ENCODE peak calls at places on chromosomes 7 and 10, in nine cellular contexts. One of them, this sample, is unnamed. For H3K27me3, the result is how much of the 10 kb centered on the place peaks cover.

GRCh38 chr7:2512179-2512644 is 7.4 kb upstream of the LFNG start:
- DNase-seq in CD8-positive, alpha-beta T cell: no peak
- DNase-seq in mesendoderm: no peak
- DNase-seq in H1: no peak
- DNase-seq in IMR-90: no peak
- DNase-seq in transverse colon: peak
- DNase-seq in kidney epithelial cell: no peak
- DNase-seq in GM23248: peak
- DNase-seq in heart left ventricle: no peak
- DNase-seq in this sample: no peak

GRCh38 chr10:99329891-99330674 is 927 bp downstream of the CNNM1 start:
- DNase-seq in CD8-positive, alpha-beta T cell: no peak
- DNase-seq in mesendoderm: peak
- DNase-seq in H1: peak
- DNase-seq in IMR-90: peak
- DNase-seq in transverse colon: no peak
- DNase-seq in kidney epithelial cell: no peak
- DNase-seq in GM23248: peak
- DNase-seq in heart left ventricle: no peak
- DNase-seq in this sample: no peak

GRCh38 chr7:20318933-20319332 is 11.8 kb upstream of the ITGB8 start:
- DNase-seq in CD8-positive, alpha-beta T cell: no peak
- DNase-seq in mesendoderm: no peak
- DNase-seq in H1: no peak
- DNase-seq in IMR-90: no peak
- DNase-seq in transverse colon: no peak
- DNase-seq in kidney epithelial cell: no peak
- DNase-seq in GM23248: no peak
- DNase-seq in heart left ventricle: no peak
- DNase-seq in this sample: no peak

GRCh38 chr10:70367195-70367796 is 15.1 kb downstream of the LRRC20 start:
- DNase-seq in CD8-positive, alpha-beta T cell: no peak
- DNase-seq in mesendoderm: no peak
- DNase-seq in H1: no peak
- DNase-seq in IMR-90: peak
- DNase-seq in transverse colon: no peak
- DNase-seq in kidney epithelial cell: peak
- DNase-seq in GM23248: peak
- DNase-seq in heart left ventricle: no peak
- DNase-seq in this sample: no peak

GRCh38 chr10:89540550-89540949 is 5.2 kb upstream of the SLC16A12 start:
- DNase-seq in CD8-positive, alpha-beta T cell: no peak
- DNase-seq in mesendoderm: no peak
- DNase-seq in H1: no peak
- DNase-seq in IMR-90: peak
- DNase-seq in transverse colon: no peak
- DNase-seq in kidney epithelial cell: no peak
- DNase-seq in GM23248: peak
- DNase-seq in heart left ventricle: no peak
- DNase-seq in this sample: no peak

GRCh38 chr7:159107052-159107892 is 37.4 kb downstream of the VIPR2 start:
- DNase-seq in CD8-positive, alpha-beta T cell: no peak
- DNase-seq in mesendoderm: no peak
- DNase-seq in H1: no peak
- DNase-seq in IMR-90: no peak
- DNase-seq in transverse colon: no peak
- DNase-seq in kidney epithelial cell: no peak
- DNase-seq in GM23248: no peak
- DNase-seq in heart left ventricle: no peak
- DNase-seq in this sample: no peak

GRCh38 chr10:128180843-128181242 is 54.6 kb upstream of the MKI67 start:
- DNase-seq in CD8-positive, alpha-beta T cell: peak
- DNase-seq in mesendoderm: no peak
- DNase-seq in H1: no peak
- DNase-seq in IMR-90: no peak
- DNase-seq in transverse colon: no peak
- DNase-seq in kidney epithelial cell: no peak
- DNase-seq in GM23248: no peak
- DNase-seq in heart left ventricle: no peak
- DNase-seq in this sample: no peak

GRCh38 chr7:107564553-107565298 is 955 bp downstream of the DUS4L start:
- DNase-seq in CD8-positive, alpha-beta T cell: no peak
- DNase-seq in mesendoderm: peak
- DNase-seq in H1: no peak
- DNase-seq in IMR-90: peak
- DNase-seq in transverse colon: no peak
- DNase-seq in kidney epithelial cell: peak
- DNase-seq in GM23248: peak
- DNase-seq in heart left ventricle: no peak
- DNase-seq in this sample: no peak

GRCh38 chr10:96377816-96378294 is 19.1 kb upstream of the OPALIN start:
- DNase-seq in CD8-positive, alpha-beta T cell: no peak
- DNase-seq in mesendoderm: peak
- DNase-seq in H1: no peak
- DNase-seq in IMR-90: no peak
- DNase-seq in transverse colon: peak
- DNase-seq in kidney epithelial cell: no peak
- DNase-seq in GM23248: peak
- DNase-seq in heart left ventricle: no peak
- DNase-seq in this sample: no peak

GRCh38 chr10:12327476-12327875 is 21.9 kb upstream of the CAMK1D start:
- DNase-seq in CD8-positive, alpha-beta T cell: no peak
- DNase-seq in mesendoderm: no peak
- DNase-seq in H1: no peak
- DNase-seq in IMR-90: no peak
- DNase-seq in transverse colon: no peak
- DNase-seq in kidney epithelial cell: no peak
- DNase-seq in GM23248: no peak
- DNase-seq in heart left ventricle: no peak
- DNase-seq in this sample: no peak

GRCh38 chr10:14601872-14602725 is 172.6 kb downstream of the FAM107B start:
- DNase-seq in CD8-positive, alpha-beta T cell: peak
- DNase-seq in mesendoderm: peak
- DNase-seq in H1: no peak
- DNase-seq in IMR-90: peak
- DNase-seq in transverse colon: peak
- DNase-seq in kidney epithelial cell: peak
- DNase-seq in GM23248: peak
- DNase-seq in heart left ventricle: no peak
- DNase-seq in this sample: peak

GRCh38 chr7:1343551-1343950 is 110.9 kb downstream of the UNCX start:
- DNase-seq in CD8-positive, alpha-beta T cell: no peak
- DNase-seq in mesendoderm: no peak
- DNase-seq in H1: no peak
- DNase-seq in IMR-90: no peak
- DNase-seq in transverse colon: no peak
- DNase-seq in kidney epithelial cell: no peak
- DNase-seq in GM23248: no peak
- DNase-seq in heart left ventricle: peak
- DNase-seq in this sample: no peak

GRCh38 chr10:46526682-46527038 is 29.8 kb downstream of the GPRIN2 start:
- DNase-seq in CD8-positive, alpha-beta T cell: no peak
- DNase-seq in mesendoderm: no peak
- DNase-seq in H1: no peak
- DNase-seq in IMR-90: no peak
- DNase-seq in transverse colon: peak
- DNase-seq in kidney epithelial cell: no peak
- DNase-seq in GM23248: peak
- DNase-seq in heart left ventricle: peak
- DNase-seq in this sample: no peak

GRCh38 chr7:130063036-130063435 is 7.3 kb upstream of the KLHDC10 start:
- DNase-seq in CD8-positive, alpha-beta T cell: peak
- DNase-seq in mesendoderm: peak
- DNase-seq in H1: peak
- DNase-seq in IMR-90: peak
- DNase-seq in transverse colon: peak
- DNase-seq in kidney epithelial cell: no peak
- DNase-seq in GM23248: peak
- DNase-seq in heart left ventricle: no peak
- DNase-seq in this sample: no peak

GRCh38 chr7:85508642-85509429 is 322.0 kb upstream of the SEMA3D start:
- DNase-seq in CD8-positive, alpha-beta T cell: no peak
- DNase-seq in mesendoderm: no peak
- DNase-seq in H1: no peak
- DNase-seq in IMR-90: peak
- DNase-seq in transverse colon: no peak
- DNase-seq in kidney epithelial cell: peak
- DNase-seq in GM23248: peak
- DNase-seq in heart left ventricle: no peak
- DNase-seq in this sample: no peak

GRCh38 chr10:6053303-6053702 is 8.9 kb downstream of the IL2RA start:
- DNase-seq in CD8-positive, alpha-beta T cell: no peak
- DNase-seq in mesendoderm: no peak
- DNase-seq in H1: no peak
- DNase-seq in IMR-90: no peak
- DNase-seq in transverse colon: no peak
- DNase-seq in kidney epithelial cell: no peak
- DNase-seq in GM23248: no peak
- DNase-seq in heart left ventricle: no peak
- DNase-seq in this sample: no peak

GRCh38 chr7:126689037-126689436 is 563.7 kb downstream of the GRM8 start:
- DNase-seq in CD8-positive, alpha-beta T cell: no peak
- DNase-seq in mesendoderm: peak
- DNase-seq in H1: no peak
- DNase-seq in IMR-90: no peak
- DNase-seq in transverse colon: no peak
- DNase-seq in kidney epithelial cell: no peak
- DNase-seq in GM23248: no peak
- DNase-seq in heart left ventricle: no peak
- DNase-seq in this sample: no peak

GRCh38 chr10:16904049-16904448 is 86.8 kb upstream of the RSU1 start:
- DNase-seq in CD8-positive, alpha-beta T cell: no peak
- DNase-seq in mesendoderm: no peak
- DNase-seq in H1: no peak
- DNase-seq in IMR-90: no peak
- DNase-seq in transverse colon: no peak
- DNase-seq in kidney epithelial cell: no peak
- DNase-seq in GM23248: no peak
- DNase-seq in heart left ventricle: no peak
- DNase-seq in this sample: no peak

GRCh38 chr7:82600601-82601000 is 157.0 kb upstream of the CACNA2D1 start:
- DNase-seq in CD8-positive, alpha-beta T cell: no peak
- DNase-seq in mesendoderm: no peak
- DNase-seq in H1: no peak
- DNase-seq in IMR-90: peak
- DNase-seq in transverse colon: no peak
- DNase-seq in kidney epithelial cell: no peak
- DNase-seq in GM23248: no peak
- DNase-seq in heart left ventricle: no peak
- DNase-seq in this sample: no peak

DNA sequence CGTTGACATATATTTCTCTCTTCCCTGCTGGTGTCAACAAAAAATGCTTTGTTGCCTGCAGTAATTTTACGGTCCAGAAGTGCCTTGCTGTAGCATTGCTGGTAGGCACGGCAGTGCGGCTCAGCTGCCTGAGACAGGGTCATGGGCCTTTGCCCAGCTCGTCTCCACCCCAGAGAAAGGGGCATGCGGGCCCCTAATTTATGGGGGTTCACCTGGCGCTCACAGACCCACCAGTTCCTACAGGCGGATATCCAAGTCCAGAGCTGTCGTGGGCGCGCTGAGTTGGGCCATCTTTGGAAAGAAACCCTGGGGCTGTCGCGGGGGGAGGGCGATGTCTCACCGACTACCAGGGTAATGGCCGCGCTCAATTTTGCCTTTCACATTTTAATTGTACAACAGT is 478.3 kb upstream of the FOXK1 start:
- DNase-seq in CD8-positive, alpha-beta T cell: no peak
- DNase-seq in mesendoderm: no peak
- DNase-seq in H1: no peak
- DNase-seq in IMR-90: no peak
- DNase-seq in transverse colon: no peak
- DNase-seq in kidney epithelial cell: no peak
- DNase-seq in GM23248: no peak
- DNase-seq in heart left ventricle: no peak
- DNase-seq in this sample: no peak
- H3K27me3 ChIP-seq in CD8-positive, alpha-beta T cell: under half
- H3K27me3 ChIP-seq in mesendoderm: under half
- H3K27me3 ChIP-seq in H1: under half
- H3K27me3 ChIP-seq in IMR-90: under half
- H3K27me3 ChIP-seq in transverse colon: under half
- H3K27me3 ChIP-seq in kidney epithelial cell: under half
- H3K27me3 ChIP-seq in GM23248: under half
- H3K27me3 ChIP-seq in heart left ventricle: under half
- H3K27me3 ChIP-seq in this sample: under half

GRCh38 chr10:102776779-102777417 is 33.1 kb downstream of the WBP1L start:
- DNase-seq in CD8-positive, alpha-beta T cell: no peak
- DNase-seq in mesendoderm: peak
- DNase-seq in H1: peak
- DNase-seq in IMR-90: peak
- DNase-seq in transverse colon: peak
- DNase-seq in kidney epithelial cell: peak
- DNase-seq in GM23248: peak
- DNase-seq in heart left ventricle: peak
- DNase-seq in this sample: no peak
- H3K4me3 ChIP-seq in CD8-positive, alpha-beta T cell: no peak
- H3K4me3 ChIP-seq in mesendoderm: no peak
- H3K4me3 ChIP-seq in H1: no peak
- H3K4me3 ChIP-seq in IMR-90: peak
- H3K4me3 ChIP-seq in transverse colon: peak
- H3K4me3 ChIP-seq in kidney epithelial cell: peak
- H3K4me3 ChIP-seq in GM23248: peak
- H3K4me3 ChIP-seq in heart left ventricle: peak
- H3K4me3 ChIP-seq in this sample: no peak

GRCh38 chr10:56296626-56297025 is 64.4 kb downstream of the ZWINT start:
- DNase-seq in CD8-positive, alpha-beta T cell: no peak
- DNase-seq in mesendoderm: peak
- DNase-seq in H1: no peak
- DNase-seq in IMR-90: no peak
- DNase-seq in transverse colon: no peak
- DNase-seq in kidney epithelial cell: no peak
- DNase-seq in GM23248: no peak
- DNase-seq in heart left ventricle: no peak
- DNase-seq in this sample: no peak
- H3K27me3 ChIP-seq in CD8-positive, alpha-beta T cell: under half
- H3K27me3 ChIP-seq in mesendoderm: under half
- H3K27me3 ChIP-seq in H1: under half
- H3K27me3 ChIP-seq in IMR-90: under half
- H3K27me3 ChIP-seq in transverse colon: under half
- H3K27me3 ChIP-seq in kidney epithelial cell: under half
- H3K27me3 ChIP-seq in GM23248: under half
- H3K27me3 ChIP-seq in heart left ventricle: under half
- H3K27me3 ChIP-seq in this sample: under half

DNA sequence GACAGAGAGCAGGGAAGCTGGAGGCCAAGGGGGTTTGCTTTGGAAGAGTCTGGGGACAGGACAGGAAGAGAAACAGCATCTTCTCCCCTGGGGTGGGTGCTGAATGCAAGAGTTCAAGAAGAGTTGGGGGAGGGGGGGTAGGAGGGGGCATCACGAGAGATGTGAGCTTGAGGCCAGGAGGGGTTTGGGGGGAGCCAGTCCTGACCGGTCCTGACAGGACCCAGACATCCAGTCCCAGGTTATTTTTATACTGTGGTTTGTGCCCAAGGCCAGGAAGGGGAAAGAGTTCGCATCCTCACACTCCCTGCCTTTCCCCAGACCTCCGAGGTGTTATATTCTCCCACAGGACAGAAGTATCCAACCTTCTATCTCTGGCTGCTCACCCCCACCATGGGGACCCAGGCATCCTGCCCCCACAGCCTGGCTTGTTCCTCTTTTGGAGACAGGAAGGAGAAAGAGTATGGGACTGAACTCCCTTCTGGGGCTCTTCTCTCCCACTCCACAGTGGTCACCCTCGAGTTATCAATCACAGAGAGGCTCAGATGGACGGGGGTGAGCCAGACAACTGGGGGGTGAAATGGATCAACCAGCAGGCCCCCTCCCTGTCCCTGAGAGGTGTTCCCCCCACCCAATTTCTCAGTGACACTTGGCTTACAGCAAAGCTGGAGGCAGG is 2.8 kb downstream of the TSC22D4 start:
- DNase-seq in CD8-positive, alpha-beta T cell: no peak
- DNase-seq in mesendoderm: no peak
- DNase-seq in H1: no peak
- DNase-seq in IMR-90: no peak
- DNase-seq in transverse colon: no peak
- DNase-seq in kidney epithelial cell: no peak
- DNase-seq in GM23248: peak
- DNase-seq in heart left ventricle: no peak
- DNase-seq in this sample: peak
- H3K4me3 ChIP-seq in CD8-positive, alpha-beta T cell: peak
- H3K4me3 ChIP-seq in mesendoderm: no peak
- H3K4me3 ChIP-seq in H1: no peak
- H3K4me3 ChIP-seq in IMR-90: peak
- H3K4me3 ChIP-seq in transverse colon: peak
- H3K4me3 ChIP-seq in kidney epithelial cell: no peak
- H3K4me3 ChIP-seq in GM23248: peak
- H3K4me3 ChIP-seq in heart left ventricle: peak
- H3K4me3 ChIP-seq in this sample: peak